ENCODE peak calls at places on chromosome 10, in six cellular contexts. Q, U, G, Z, V and H are unnamed samples.
A peak's percentile ranks its signal among the peaks of the same experiment; 100 is the strongest.

GRCh38 chr10:7561216-7561893 is 105.4 kb downstream of the ITIH5 start:
- DNase-seq in Q (peak; percentile 32), U (no peak), G (peak; percentile 58), Z (peak; percentile 45), V (no peak), H (no peak)

GRCh38 chr10:69847458-69847857 is 45.8 kb downstream of the COL13A1 start:
- DNase-seq in Q (no peak), U (no peak), G (no peak), Z (no peak), V (peak; percentile 49), H (peak; percentile 24)

GRCh38 chr10:102240467-102241036 is 760 bp downstream of the PITX3 start:
- DNase-seq in Q (no peak), U (no peak), G (no peak), Z (peak; percentile 41), V (peak; percentile 39), H (no peak)

GRCh38 chr10:103040424-103040823 is 122.3 kb downstream of the CNNM2 start:
- DNase-seq in Q (no peak), U (no peak), G (no peak), Z (no peak), V (peak; percentile 90), H (peak; percentile 97)

GRCh38 chr10:47406870-47407648 is 23.0 kb upstream of the ZNF488 start:
- DNase-seq in Q (peak; percentile 97), U (no peak), G (no peak), Z (peak; percentile 36), V (peak; percentile 74), H (peak; percentile 73)

GRCh38 chr10:96360766-96361165 is 2.0 kb upstream of the OPALIN start:
- DNase-seq in Q (no peak), U (no peak), G (no peak), Z (no peak), V (no peak), H (no peak)

GRCh38 chr10:119140603-119141245 is 24.8 kb downstream of the SFXN4 start:
- DNase-seq in Q (peak; percentile 73), U (no peak), G (no peak), Z (no peak), V (no peak), H (no peak)

GRCh38 chr10:108515821-108516220 is 1351.3 kb upstream of the SORCS1 start:
- DNase-seq in Q (no peak), U (no peak), G (no peak), Z (no peak), V (no peak), H (no peak)

GRCh38 chr10:112361951-112362770 is 11.8 kb upstream of the ACSL5 start:
- DNase-seq in Q (peak; percentile 78), U (no peak), G (no peak), Z (peak; percentile 43), V (peak; percentile 68), H (peak; percentile 37)

GRCh38 chr10:121844537-121844936 is 83.3 kb downstream of the ATE1 start:
- DNase-seq in Q (no peak), U (no peak), G (no peak), Z (no peak), V (no peak), H (no peak)

GRCh38 chr10:73855413-73855812 is 18.9 kb downstream of the CAMK2G start:
- DNase-seq in Q (no peak), U (no peak), G (no peak), Z (no peak), V (no peak), H (no peak)

GRCh38 chr10:130742936-130743675 is 568.4 kb downstream of the TCERG1L start:
- DNase-seq in Q (peak; percentile 52), U (no peak), G (peak; percentile 79), Z (peak; percentile 90), V (no peak), H (no peak)

GRCh38 chr10:132612571-132613504 is 75.3 kb downstream of the INPP5A start:
- DNase-seq in Q (no peak), U (no peak), G (no peak), Z (no peak), V (no peak), H (peak; percentile 32)

GRCh38 chr10:28396317-28396716 is 93.5 kb upstream of the MPP7 start:
- DNase-seq in Q (no peak), U (no peak), G (no peak), Z (no peak), V (no peak), H (no peak)

GRCh38 chr10:75352650-75353049 is 48.9 kb downstream of the ZNF503 start:
- DNase-seq in Q (no peak), U (no peak), G (no peak), Z (no peak), V (peak; percentile 27), H (peak; percentile 41)

GRCh38 chr10:77603529-77603927 is 34.1 kb downstream of the KCNMA1 start:
- DNase-seq in Q (peak; percentile 36), U (no peak), G (no peak), Z (peak; percentile 47), V (peak; percentile 48), H (peak; percentile 44)

GRCh38 chr10:4407783-4408182 is 418.2 kb upstream of the AKR1E2 start:
- DNase-seq in Q (peak; percentile 11), U (no peak), G (no peak), Z (no peak), V (peak; percentile 35), H (peak; percentile 85)

GRCh38 chr10:71286521-71287294 is 32.4 kb upstream of the SLC29A3 start:
- DNase-seq in Q (no peak), U (no peak), G (no peak), Z (no peak), V (no peak), H (no peak)
- H2BK15ac ChIP-seq in Q (no peak overlapping the region), U (no peak overlapping the region), G (no peak overlapping the region), Z (no peak overlapping the region), V (no peak overlapping the region), H (no peak overlapping the region)

DNA sequence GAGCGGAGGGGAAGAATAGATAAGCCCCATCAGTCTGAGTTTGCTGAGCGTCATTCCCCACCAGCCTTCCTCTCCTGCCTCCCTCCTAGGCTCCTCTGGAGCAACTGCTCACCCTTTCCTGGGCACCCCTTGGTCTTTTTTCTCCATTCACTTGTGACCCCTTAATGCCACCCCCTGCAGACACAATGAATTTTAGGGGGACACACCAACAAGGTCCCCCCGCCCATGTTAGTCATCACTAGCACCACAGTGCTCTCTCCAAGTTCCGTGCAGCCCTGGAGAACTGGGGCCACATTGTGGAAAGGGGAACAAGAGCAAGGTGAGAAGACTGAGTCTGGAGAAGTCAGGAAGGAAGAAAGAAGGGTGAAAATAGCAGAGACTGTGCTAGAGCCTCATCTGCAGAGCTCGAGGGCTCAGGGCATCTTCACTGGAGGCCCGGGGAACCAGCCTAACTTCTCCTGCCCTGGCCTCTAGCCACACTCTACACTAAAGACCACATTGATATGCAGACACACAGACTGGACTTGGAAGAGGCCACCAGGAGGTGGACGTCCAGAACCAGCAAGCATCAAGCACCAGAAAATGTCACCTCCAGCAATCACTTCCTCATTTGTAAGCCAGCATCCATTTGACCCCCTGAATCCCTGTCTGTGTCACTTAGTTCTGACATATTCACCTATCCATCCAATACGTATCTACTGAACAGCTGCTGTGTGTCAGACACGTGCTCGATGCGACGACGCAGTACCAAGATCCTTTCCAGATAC is 17.5 kb downstream of the RGR start:
- DNase-seq in Q (no peak), U (no peak), G (peak; percentile 10), Z (no peak), V (no peak), H (no peak)
- H2BK15ac ChIP-seq in Q (no peak overlapping the region), U (no peak overlapping the region), G (no peak overlapping the region), Z (no peak overlapping the region), V (no peak overlapping the region), H (no peak overlapping the region)

GRCh38 chr10:20778008-20778757 is 118.9 kb downstream of the NEBL start:
- DNase-seq in Q (no peak), U (no peak), G (no peak), Z (no peak), V (no peak), H (no peak)

GRCh38 chr10:20771053-20771452 is 126.1 kb downstream of the NEBL start:
- DNase-seq in Q (no peak), U (no peak), G (no peak), Z (no peak), V (no peak), H (no peak)

GRCh38 chr10:20776384-20776783 is 120.7 kb downstream of the NEBL start:
- DNase-seq in Q (no peak), U (no peak), G (no peak), Z (no peak), V (no peak), H (no peak)
- H2BK15ac ChIP-seq in Q (no peak overlapping the region), U (no peak overlapping the region), G (no peak overlapping the region), Z (no peak overlapping the region), V (no peak overlapping the region), H (no peak overlapping the region)

GRCh38 chr10:129102906-129103693 is 363.9 kb upstream of the MGMT start:
- DNase-seq in Q (no peak), U (no peak), G (no peak), Z (no peak), V (peak; percentile 22), H (peak; percentile 16)
- H2BK15ac ChIP-seq in Q (no peak overlapping the region), U (no peak overlapping the region), G (no peak overlapping the region), Z (no peak overlapping the region), V (no peak overlapping the region), H (no peak overlapping the region)

GRCh38 chr10:80195046-80195574 is 10.2 kb downstream of the ANXA11 start:
- DNase-seq in Q (no peak), U (no peak), G (no peak), Z (no peak), V (no peak), H (no peak)

GRCh38 chr10:80197972-80198591 is 7.3 kb downstream of the ANXA11 start:
- DNase-seq in Q (no peak), U (no peak), G (no peak), Z (no peak), V (no peak), H (no peak)

GRCh38 chr10:80194373-80195045 is 10.8 kb downstream of the ANXA11 start:
- DNase-seq in Q (peak; percentile 29), U (no peak), G (no peak), Z (no peak), V (no peak), H (no peak)

GRCh38 chr10:80196270-80196949 is 8.9 kb downstream of the ANXA11 start:
- DNase-seq in Q (no peak), U (no peak), G (no peak), Z (no peak), V (no peak), H (peak; percentile 61)

GRCh38 chr10:80196950-80197315 is 8.4 kb downstream of the ANXA11 start:
- DNase-seq in Q (no peak), U (no peak), G (no peak), Z (no peak), V (no peak), H (no peak)
- H2BK15ac ChIP-seq in Q (no peak overlapping the region), U (no peak overlapping the region), G (no peak overlapping the region), Z (no peak overlapping the region), V (no peak overlapping the region), H (no peak overlapping the region)